ENCODE peak calls at places on chromosomes 16 and 17, in seven cellular contexts. G is CD4-positive, alpha-beta memory T cell; M is H1; J is heart left ventricle; C is cardiac muscle cell; V is thoracic aorta; I is SK-N-SH. O is an unnamed sample.

GRCh38 chr17:55737976-55738501 is 12.8 kb upstream of the PCTP start:
- DNase-seq in C (no peak), M (no peak), I (no peak), G (no peak), J (no peak), V (no peak), O (no peak)

GRCh38 chr16:49588729-49589384 is 215.3 kb downstream of the C16orf78 start:
- DNase-seq in V (no peak), G (no peak), I (no peak), C (no peak), M (peak; percentile 53), J (no peak), O (no peak)

GRCh38 chr17:41522301-41523224 is 3.9 kb upstream of the KRT15 start:
- DNase-seq in J (no peak), C (no peak), V (no peak), G (no peak), I (no peak), M (no peak), O (no peak)

GRCh38 chr16:85124636-85125346 is 12.5 kb upstream of the CIBAR2 start:
- DNase-seq in J (no peak), M (no peak), C (no peak), I (no peak), G (no peak), V (no peak), O (no peak)

GRCh38 chr16:13390093-13390985 is 488.9 kb downstream of the SHISA9 start:
- DNase-seq in V (no peak), I (no peak), G (no peak), M (no peak), J (no peak), C (peak; percentile 53), O (no peak)

GRCh38 chr17:8406174-8406573 is 8.5 kb upstream of the RNF222 start:
- DNase-seq in V (no peak), G (no peak), C (no peak), M (no peak), J (no peak), I (no peak), O (no peak)

GRCh38 chr17:82457071-82457789 is 1.3 kb upstream of the NARF start:
- DNase-seq in V (no peak), I (no peak), C (no peak), M (no peak), G (no peak), J (no peak), O (no peak)

GRCh38 chr17:17019891-17020456 is 22.3 kb upstream of the MPRIP start:
- DNase-seq in I (no peak), G (no peak), J (no peak), C (no peak), M (no peak), V (no peak), O (no peak)

GRCh38 chr17:73594025-73594424 is 50.2 kb downstream of the SDK2 start:
- DNase-seq in G (no peak), I (no peak), C (peak; percentile 59), V (no peak), M (no peak), J (no peak), O (no peak)

GRCh38 chr17:82859431-82860403 is 19.9 kb upstream of the ZNF750 start:
- DNase-seq in I (no peak), J (no peak), C (peak; percentile 60), M (no peak), G (peak; percentile 64), V (no peak), O (no peak)

GRCh38 chr17:50108556-50108955 is 13.4 kb downstream of the PDK2 start:
- DNase-seq in I (no peak), V (no peak), J (peak; percentile 46), C (no peak), M (no peak), G (no peak), O (no peak)

GRCh38 chr17:50106393-50107131 is 11.4 kb downstream of the PDK2 start:
- DNase-seq in G (no peak), M (no peak), I (no peak), V (no peak), C (no peak), J (peak; percentile 16), O (no peak)

GRCh38 chr17:50109207-50109606 is 14.1 kb downstream of the PDK2 start:
- DNase-seq in M (no peak), I (no peak), V (no peak), G (no peak), J (peak; percentile 13), C (no peak), O (no peak)

GRCh38 chr17:50109785-50110184 is 14.6 kb downstream of the PDK2 start:
- DNase-seq in M (no peak), J (no peak), G (no peak), I (no peak), V (no peak), C (no peak), O (no peak)

GRCh38 chr17:50107790-50108414 is 12.8 kb downstream of the PDK2 start:
- DNase-seq in V (no peak), J (peak; percentile 32), G (no peak), I (no peak), M (no peak), C (no peak), O (no peak)
- H3K27ac ChIP-seq in V (no peak overlapping the region), J (peak overlapping the region; percentile 46), G (no peak overlapping the region), I (no peak overlapping the region), M (no peak overlapping the region), C (peak overlapping the region; percentile 82), O (no peak overlapping the region)

GRCh38 chr16:48139517-48139916 is 16.3 kb downstream of the ABCC12 start:
- DNase-seq in C (no peak), V (no peak), I (no peak), M (no peak), J (no peak), G (no peak), O (no peak)
- H3K4me3 ChIP-seq in C (no peak overlapping the region), V (no peak overlapping the region), I (no peak overlapping the region), M (no peak overlapping the region), J (no peak overlapping the region), G (no peak overlapping the region), O (no peak overlapping the region)

DNA sequence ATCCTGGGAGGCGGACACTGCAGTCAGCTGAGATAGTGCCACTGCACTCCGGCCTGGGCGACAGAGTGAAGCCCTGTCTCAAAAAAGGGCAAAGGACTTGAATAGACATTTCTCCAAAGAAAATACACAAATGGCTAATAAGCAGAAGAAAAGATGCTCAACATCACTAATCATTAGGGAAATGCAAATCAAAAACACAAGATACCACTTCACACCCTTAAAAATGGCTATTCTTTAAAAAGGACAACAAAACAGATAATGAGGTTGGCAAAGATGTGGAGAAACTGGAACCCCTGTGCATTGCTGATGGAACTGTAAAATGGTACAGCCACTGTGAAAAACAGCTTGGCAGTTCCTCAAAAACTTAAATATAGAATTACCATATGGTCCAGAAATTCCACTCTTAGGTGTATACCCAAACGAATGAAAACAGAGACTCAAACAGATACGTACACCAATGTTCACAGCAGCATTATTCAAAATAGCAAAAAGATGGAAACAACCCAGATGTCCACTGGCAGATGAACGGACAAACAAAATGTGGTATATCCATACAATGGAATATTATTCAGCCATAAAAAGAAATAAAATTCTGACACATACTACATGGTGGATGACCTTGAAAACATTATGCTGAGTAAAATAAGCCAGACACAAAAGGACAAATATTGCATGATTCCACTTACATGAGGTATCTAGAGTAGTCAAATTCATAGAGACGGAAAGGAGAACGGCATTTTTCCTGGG is 35.5 kb downstream of the BRIP1 start:
- DNase-seq in C (no peak), G (no peak), M (no peak), V (no peak), I (no peak), J (no peak), O (no peak)
- H3K4me1 ChIP-seq in C (no peaks in the 10 kb centered on the region), G (no peaks in the 10 kb centered on the region), M (no peaks in the 10 kb centered on the region), V (no peaks in the 10 kb centered on the region), I (no peaks in the 10 kb centered on the region), J (no peaks in the 10 kb centered on the region), O (no peaks in the 10 kb centered on the region)

GRCh38 chr16:54040480-54040879 is 246.1 kb downstream of the IRX3 start:
- DNase-seq in G (no peak), C (no peak), M (no peak), V (no peak), J (no peak), I (no peak), O (no peak)
- H3K27ac ChIP-seq in G (no peak overlapping the region), C (no peak overlapping the region), M (no peak overlapping the region), V (no peak overlapping the region), J (no peak overlapping the region), I (no peak overlapping the region), O (no peak overlapping the region)

GRCh38 chr17:49748223-49748622 is 15.7 kb downstream of the FAM117A start:
- DNase-seq in V (no peak), J (no peak), G (peak; percentile 62), M (no peak), I (no peak), C (no peak), O (no peak)
- H3K4me3 ChIP-seq in V (no peak overlapping the region), J (no peak overlapping the region), G (peak overlapping the region; percentile 9), M (no peak overlapping the region), I (no peak overlapping the region), C (no peak overlapping the region), O (peak overlapping the region; percentile 3)

GRCh38 chr16:22843856-22844255 is 29.9 kb downstream of the HS3ST2 start:
- DNase-seq in G (no peak), J (no peak), M (no peak), V (no peak), I (no peak), C (no peak), O (no peak)
- H3K4me1 ChIP-seq in G (no peaks in the 10 kb centered on the region), J (no peaks in the 10 kb centered on the region), M (peaks cover 7% of the 10 kb centered on the region), V (no peaks in the 10 kb centered on the region), I (peaks cover 8% of the 10 kb centered on the region), C (no peaks in the 10 kb centered on the region), O (no peaks in the 10 kb centered on the region)

GRCh38 chr17:27566673-27567562 is 64.1 kb upstream of the LGALS9 start:
- DNase-seq in C (no peak), G (no peak), J (no peak), M (no peak), I (no peak), V (no peak), O (no peak)

GRCh38 chr17:27565874-27566672 is 64.9 kb upstream of the LGALS9 start:
- DNase-seq in J (no peak), V (no peak), M (no peak), G (no peak), I (no peak), C (no peak), O (no peak)

GRCh38 chr17:27563532-27563931 is 67.5 kb upstream of the LGALS9 start:
- DNase-seq in I (no peak), M (no peak), G (no peak), V (no peak), J (no peak), C (no peak), O (no peak)

GRCh38 chr17:27562777-27563455 is 68.1 kb upstream of the LGALS9 start:
- DNase-seq in V (no peak), G (no peak), J (no peak), C (no peak), M (no peak), I (no peak), O (no peak)

GRCh38 chr17:27564463-27564862 is 66.5 kb upstream of the LGALS9 start:
- DNase-seq in J (no peak), G (no peak), C (no peak), I (no peak), V (no peak), M (no peak), O (no peak)
- H3K27ac ChIP-seq in J (no peak overlapping the region), G (no peak overlapping the region), C (no peak overlapping the region), I (no peak overlapping the region), V (no peak overlapping the region), M (no peak overlapping the region), O (no peak overlapping the region)

O was measured in naive thymus-derived CD4-positive, alpha-beta T cell.